ENCODE peak calls at places on chromosomes 12 and 14, in four cellular contexts. One of them, this sample, is unnamed.
A peak's percentile ranks its signal among the peaks of the same experiment; 100 is the strongest.

GRCh38 chr12:2064078-2064507 is 11.3 kb downstream of the CACNA1C start:
- DNase-seq in suprapubic skin: no peak
- DNase-seq in tibial nerve: no peak
- DNase-seq in sigmoid colon: no peak
- DNase-seq in this sample: no peak

GRCh38 chr14:26597136-26598080 is at the start of gene NOVA1:
- DNase-seq in suprapubic skin: peak; percentile 65
- DNase-seq in tibial nerve: peak; percentile 31
- DNase-seq in sigmoid colon: peak; percentile 72
- DNase-seq in this sample: no peak

GRCh38 chr12:12563529-12563928 is 866 bp upstream of the DUSP16 start:
- DNase-seq in suprapubic skin: no peak
- DNase-seq in tibial nerve: peak; percentile 19
- DNase-seq in sigmoid colon: no peak
- DNase-seq in this sample: no peak

GRCh38 chr12:108685469-108686247 is 45.7 kb downstream of the CORO1C start:
- DNase-seq in suprapubic skin: no peak
- DNase-seq in sigmoid colon: no peak
- DNase-seq in tibial nerve: no peak
- DNase-seq in this sample: peak; percentile 1

GRCh38 chr14:33551963-33552362 is 398.9 kb downstream of the EGLN3 start:
- DNase-seq in tibial nerve: no peak
- DNase-seq in sigmoid colon: no peak
- DNase-seq in suprapubic skin: no peak
- DNase-seq in this sample: no peak

GRCh38 chr14:31025335-31026075 is at the start of gene AP4S1:
- DNase-seq in sigmoid colon: peak; percentile 75
- DNase-seq in tibial nerve: peak; percentile 24
- DNase-seq in suprapubic skin: peak; percentile 78
- DNase-seq in this sample: no peak

GRCh38 chr14:44820230-44820964 is 141.3 kb downstream of the KLHL28 start:
- DNase-seq in suprapubic skin: no peak
- DNase-seq in sigmoid colon: no peak
- DNase-seq in tibial nerve: no peak
- DNase-seq in this sample: no peak

GRCh38 chr12:50013361-50014147 is 11.7 kb downstream of the RACGAP1 start:
- DNase-seq in tibial nerve: no peak
- DNase-seq in suprapubic skin: no peak
- DNase-seq in sigmoid colon: no peak
- DNase-seq in this sample: no peak

GRCh38 chr12:1350055-1350933 is 244.1 kb downstream of the FBXL14 start:
- DNase-seq in tibial nerve: no peak
- DNase-seq in sigmoid colon: no peak
- DNase-seq in suprapubic skin: no peak
- DNase-seq in this sample: no peak

GRCh38 chr12:92561543-92561899 is 141.3 kb upstream of the PLEKHG7 start:
- DNase-seq in suprapubic skin: no peak
- DNase-seq in sigmoid colon: peak; percentile 88
- DNase-seq in tibial nerve: peak; percentile 79
- DNase-seq in this sample: no peak

DNA sequence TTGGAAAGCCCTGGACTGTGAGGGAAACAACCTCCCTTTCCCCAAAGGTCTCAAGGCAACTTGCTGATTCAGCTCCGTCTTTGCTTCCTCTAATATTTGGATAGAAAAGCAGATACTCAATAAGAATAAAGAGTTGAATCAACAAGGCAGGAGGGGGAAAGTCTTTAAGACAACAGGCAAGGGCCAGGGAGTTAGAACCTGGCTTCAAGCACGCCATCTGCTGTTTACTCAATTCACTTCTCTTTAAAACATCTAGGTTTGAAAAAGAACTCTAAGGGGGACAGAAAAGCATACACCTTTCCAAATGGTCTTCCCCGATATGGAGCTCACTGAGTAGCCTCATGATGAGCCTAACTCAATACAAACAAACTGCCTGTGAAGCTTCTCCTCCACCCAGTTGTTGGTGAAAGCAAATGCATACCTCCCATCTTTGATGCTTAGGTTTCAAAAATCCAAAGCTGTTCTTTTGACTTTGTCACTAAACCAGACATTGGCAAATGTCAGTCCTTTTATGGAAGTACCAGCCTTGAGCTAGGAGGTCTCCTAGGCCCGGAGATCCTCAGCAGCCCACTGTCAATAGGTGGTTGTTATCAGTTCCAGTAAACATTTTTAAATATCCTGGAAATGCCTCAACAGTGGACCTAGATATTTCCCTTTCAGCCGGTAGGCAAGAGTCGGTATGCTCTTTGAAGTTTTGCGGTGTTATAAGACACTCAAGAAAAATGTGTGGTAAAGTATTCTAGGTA is 76.2 kb downstream of the SAMD4A start:
- DNase-seq in suprapubic skin: no peak
- DNase-seq in tibial nerve: no peak
- DNase-seq in sigmoid colon: no peak
- DNase-seq in this sample: no peak
- TF ChIP-seq CTCF in suprapubic skin: no peak
- TF ChIP-seq CTCF in tibial nerve: no peak
- TF ChIP-seq CTCF in sigmoid colon: no peak
- TF ChIP-seq CTCF in this sample: peak; percentile 8

GRCh38 chr12:101745481-101745880 is 6.2 kb upstream of the SYCP3 start:
- DNase-seq in suprapubic skin: no peak
- DNase-seq in sigmoid colon: no peak
- DNase-seq in tibial nerve: no peak
- DNase-seq in this sample: no peak

GRCh38 chr12:101740980-101741379 is 1.7 kb upstream of the SYCP3 start:
- DNase-seq in tibial nerve: no peak
- DNase-seq in suprapubic skin: no peak
- DNase-seq in sigmoid colon: no peak
- DNase-seq in this sample: no peak

GRCh38 chr12:101743242-101743641 is 4.0 kb upstream of the SYCP3 start:
- DNase-seq in suprapubic skin: no peak
- DNase-seq in tibial nerve: no peak
- DNase-seq in sigmoid colon: no peak
- DNase-seq in this sample: no peak

GRCh38 chr12:101746661-101747060 is 7.4 kb upstream of the SYCP3 start:
- DNase-seq in tibial nerve: no peak
- DNase-seq in suprapubic skin: no peak
- DNase-seq in sigmoid colon: no peak
- DNase-seq in this sample: no peak

GRCh38 chr12:101743724-101744472 is 4.6 kb upstream of the SYCP3 start:
- DNase-seq in tibial nerve: no peak
- DNase-seq in sigmoid colon: no peak
- DNase-seq in suprapubic skin: no peak
- DNase-seq in this sample: no peak
- TF ChIP-seq EP300 in tibial nerve: no peak
- TF ChIP-seq EP300 in sigmoid colon: no peak
- TF ChIP-seq EP300 in suprapubic skin: no peak
- TF ChIP-seq EP300 in this sample: no peak

DNA sequence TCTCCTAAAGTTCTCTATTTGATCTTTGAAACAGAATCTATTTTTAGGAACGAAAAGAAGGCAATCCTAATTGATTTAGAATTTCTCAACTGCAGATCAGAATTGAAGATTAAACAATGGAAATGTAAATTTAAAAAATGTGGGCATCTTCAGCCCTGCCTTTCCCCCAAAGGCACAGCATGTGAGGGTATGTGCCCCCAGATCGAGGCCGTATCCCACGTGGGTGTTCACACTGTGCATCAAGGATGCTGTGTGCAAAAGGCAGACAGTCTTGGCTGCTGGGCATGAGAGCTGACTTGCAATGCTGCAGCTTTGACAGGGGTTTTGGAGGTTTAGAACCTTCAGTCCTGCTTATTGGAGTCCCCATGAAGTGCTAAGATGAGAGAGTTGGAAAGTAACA is 346.3 kb downstream of the VRK1 start:
- DNase-seq in tibial nerve: no peak
- DNase-seq in sigmoid colon: no peak
- DNase-seq in suprapubic skin: no peak
- DNase-seq in this sample: no peak
- TF ChIP-seq POLR2A in tibial nerve: no peak
- TF ChIP-seq POLR2A in sigmoid colon: no peak
- TF ChIP-seq POLR2A in suprapubic skin: no peak
- TF ChIP-seq POLR2A in this sample: no peak

GRCh38 chr12:120264086-120264485 is 1.4 kb downstream of the PXN start:
- DNase-seq in tibial nerve: no peak
- DNase-seq in suprapubic skin: no peak
- DNase-seq in sigmoid colon: no peak
- DNase-seq in this sample: no peak

GRCh38 chr12:120265203-120265482 is 387 bp downstream of the PXN start:
- DNase-seq in sigmoid colon: peak; percentile 77
- DNase-seq in suprapubic skin: peak; percentile 80
- DNase-seq in tibial nerve: no peak
- DNase-seq in this sample: no peak

GRCh38 chr12:120266180-120266535 is 628 bp upstream of the PXN start:
- DNase-seq in sigmoid colon: no peak
- DNase-seq in suprapubic skin: no peak
- DNase-seq in tibial nerve: no peak
- DNase-seq in this sample: no peak

GRCh38 chr12:120264511-120265202 is 873 bp downstream of the PXN start:
- DNase-seq in tibial nerve: no peak
- DNase-seq in suprapubic skin: no peak
- DNase-seq in sigmoid colon: no peak
- DNase-seq in this sample: no peak

GRCh38 chr12:120265483-120266179 is at the start of gene PXN:
- DNase-seq in suprapubic skin: peak; percentile 91
- DNase-seq in sigmoid colon: peak; percentile 94
- DNase-seq in tibial nerve: peak; percentile 80
- DNase-seq in this sample: no peak
- TF ChIP-seq CTCF in suprapubic skin: peak; percentile 85
- TF ChIP-seq CTCF in sigmoid colon: peak; percentile 65
- TF ChIP-seq CTCF in tibial nerve: peak; percentile 93
- TF ChIP-seq CTCF in this sample: peak; percentile 93

DNA sequence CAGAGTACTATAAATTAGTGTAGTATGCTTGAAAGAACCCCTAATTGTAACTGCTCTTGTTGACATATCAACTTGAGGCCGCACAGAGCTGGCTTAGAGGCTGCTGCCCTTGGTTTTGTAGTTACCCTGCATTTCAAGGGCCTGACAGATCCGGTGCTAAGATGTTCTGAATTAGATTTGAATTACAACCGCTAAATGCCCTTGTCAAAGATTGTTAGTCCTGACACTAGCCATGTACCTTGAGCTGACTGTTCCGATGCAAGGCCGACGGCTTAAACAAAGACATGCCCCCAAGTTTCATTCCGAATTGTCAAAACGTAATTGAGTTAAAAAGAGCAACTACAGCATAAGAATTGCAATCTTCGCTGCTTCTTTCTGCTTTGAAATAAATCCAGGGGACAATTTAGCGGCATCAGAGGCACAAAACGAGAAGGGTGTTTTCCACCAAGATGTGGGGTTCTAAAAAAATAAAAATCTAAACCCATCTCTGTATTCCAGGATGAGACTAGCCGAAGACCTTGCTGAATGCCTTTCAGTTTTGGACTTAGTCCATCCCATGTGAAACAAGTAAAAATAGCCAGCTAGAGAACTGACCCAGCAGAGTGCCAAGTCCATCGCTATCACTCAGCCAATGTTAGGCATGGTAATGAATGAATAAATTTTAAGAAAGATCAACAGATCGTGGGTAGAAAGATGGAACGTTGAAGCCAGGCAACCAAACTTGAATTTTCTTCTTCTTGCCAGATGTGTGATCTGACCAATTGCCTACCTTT is 148.7 kb downstream of the DICER1 start:
- DNase-seq in sigmoid colon: no peak
- DNase-seq in suprapubic skin: no peak
- DNase-seq in tibial nerve: no peak
- DNase-seq in this sample: no peak
- TF ChIP-seq EP300 in sigmoid colon: peak; percentile 43
- TF ChIP-seq EP300 in suprapubic skin: no peak
- TF ChIP-seq EP300 in tibial nerve: no peak
- TF ChIP-seq EP300 in this sample: no peak

GRCh38 chr12:65278576-65279386 is at the start of gene MSRB3:
- DNase-seq in suprapubic skin: peak; percentile 75
- DNase-seq in tibial nerve: peak; percentile 56
- DNase-seq in sigmoid colon: peak; percentile 92
- DNase-seq in this sample: no peak
- TF ChIP-seq POLR2A in suprapubic skin: no peak
- TF ChIP-seq POLR2A in tibial nerve: peak; percentile 44
- TF ChIP-seq POLR2A in sigmoid colon: peak; percentile 80
- TF ChIP-seq POLR2A in this sample: peak; percentile 37

DNA sequence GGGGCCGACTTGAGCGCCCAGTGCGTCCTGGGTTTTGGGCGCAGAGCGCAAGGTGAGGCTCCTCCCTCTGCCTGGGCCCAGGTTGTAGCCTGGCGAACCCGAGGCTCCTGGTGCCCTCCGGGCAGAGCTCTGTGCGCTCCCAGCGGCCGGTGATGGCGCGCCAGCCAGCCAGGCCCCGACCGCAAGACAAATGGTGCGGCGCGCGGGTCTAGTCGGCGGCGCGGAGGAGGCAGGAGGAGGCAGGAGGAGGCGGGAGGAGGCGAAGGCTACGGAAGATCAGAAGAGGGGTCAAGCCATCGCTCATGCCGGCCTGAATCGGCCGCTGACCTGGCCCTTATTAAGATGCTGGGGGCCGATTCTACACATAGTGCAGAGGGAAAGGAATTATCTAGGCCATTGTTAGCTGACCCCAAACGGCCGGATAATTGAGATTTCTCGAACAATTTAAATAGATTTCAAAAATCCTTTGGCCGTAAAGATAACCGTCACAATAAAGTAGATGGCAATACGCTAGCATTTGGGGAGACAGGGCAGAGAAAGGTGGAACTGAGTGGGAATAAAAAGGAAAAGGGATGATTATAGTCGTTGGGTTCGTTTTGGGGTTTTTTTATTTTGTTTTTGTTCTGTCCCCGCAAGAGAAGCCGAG is 2.8 kb downstream of the TBX5 start:
- DNase-seq in tibial nerve: no peak
- DNase-seq in sigmoid colon: no peak
- DNase-seq in suprapubic skin: no peak
- DNase-seq in this sample: no peak
- TF ChIP-seq CTCF in tibial nerve: no peak
- TF ChIP-seq CTCF in sigmoid colon: no peak
- TF ChIP-seq CTCF in suprapubic skin: peak; percentile 17
- TF ChIP-seq CTCF in this sample: peak; percentile 67

GRCh38 chr12:104288635-104289258 is 14.8 kb upstream of the EID3 start:
- DNase-seq in tibial nerve: peak; percentile 61
- DNase-seq in sigmoid colon: peak; percentile 93
- DNase-seq in suprapubic skin: peak; percentile 88
- DNase-seq in this sample: peak; percentile 94
- TF ChIP-seq EP300 in tibial nerve: peak; percentile 15
- TF ChIP-seq EP300 in sigmoid colon: peak; percentile 60
- TF ChIP-seq EP300 in suprapubic skin: no peak
- TF ChIP-seq EP300 in this sample: no peak

DNA sequence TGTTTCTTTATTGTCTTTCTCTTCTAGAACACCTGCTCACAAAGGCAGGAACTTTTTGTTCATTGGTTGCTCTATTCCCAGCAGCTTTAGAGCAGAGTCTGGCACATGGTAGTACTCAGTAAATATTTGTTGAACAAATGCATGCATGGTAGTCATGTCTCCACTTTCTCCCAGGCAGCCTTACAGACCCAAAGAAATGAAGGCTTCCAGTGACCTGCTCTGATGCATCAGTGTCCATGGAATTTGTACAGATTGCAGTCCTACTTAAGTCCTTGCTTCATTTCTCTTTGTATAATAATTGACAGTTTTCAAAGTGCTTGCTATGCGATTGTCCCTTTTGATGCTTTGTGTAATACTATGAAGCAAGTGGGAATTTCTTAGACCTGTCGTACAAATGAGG is 119.6 kb downstream of the DERA start:
- DNase-seq in tibial nerve: no peak
- DNase-seq in suprapubic skin: no peak
- DNase-seq in sigmoid colon: no peak
- DNase-seq in this sample: no peak
- TF ChIP-seq POLR2A in tibial nerve: no peak
- TF ChIP-seq POLR2A in suprapubic skin: no peak
- TF ChIP-seq POLR2A in sigmoid colon: no peak
- TF ChIP-seq POLR2A in this sample: no peak